ENCODE peak calls at places on chromosome 14, in six cellular contexts. S is left lung, T is mammary epithelial cell, D is brain microvascular endothelial cell, F is adrenal gland, I is A549. A is an unnamed sample.

GRCh38 chr14:96204151-96205058 is at the start of gene BDKRB2:
- DNase-seq in S (peak; percentile 78), T (peak; percentile 85), D (peak; percentile 64), F (peak; percentile 67), I (peak; percentile 94), A (peak; percentile 78)

GRCh38 chr14:88559852-88560251 is 3.0 kb upstream of the ZC3H14 start:
- DNase-seq in S (no peak), T (no peak), D (peak; percentile 38), F (no peak), I (no peak), A (peak; percentile 38)

GRCh38 chr14:32129124-32129523 is 52.0 kb downstream of the ARHGAP5 start:
- DNase-seq in S (no peak), T (peak; percentile 58), D (no peak), F (no peak), I (peak; percentile 24), A (no peak)

GRCh38 chr14:71384007-71384605 is 476.8 kb downstream of the PCNX1 start:
- DNase-seq in S (no peak), T (no peak), D (no peak), F (no peak), I (no peak), A (no peak)

GRCh38 chr14:49106721-49107689 is 479.2 kb downstream of the RPS29 start:
- DNase-seq in S (no peak), T (no peak), D (peak; percentile 80), F (peak; percentile 19), I (no peak), A (no peak)

GRCh38 chr14:69928111-69928523 is 48.9 kb downstream of the SMOC1 start:
- DNase-seq in S (no peak), T (no peak), D (peak; percentile 12), F (no peak), I (no peak), A (peak; percentile 58)

GRCh38 chr14:34665785-34666425 is 36.0 kb upstream of the SNX6 start:
- DNase-seq in S (peak; percentile 35), T (peak; percentile 57), D (peak; percentile 89), F (peak; percentile 44), I (no peak), A (peak; percentile 80)

GRCh38 chr14:64654072-64654899 is 49.9 kb upstream of the PLEKHG3 start:
- DNase-seq in S (no peak), T (peak; percentile 91), D (peak; percentile 86), F (no peak), I (peak; percentile 51), A (peak; percentile 74)

GRCh38 chr14:50218501-50218900 is 12.9 kb downstream of the SOS2 start:
- DNase-seq in S (no peak), T (no peak), D (no peak), F (no peak), I (no peak), A (no peak)

GRCh38 chr14:30759172-30760125 is 114.9 kb upstream of the COCH start:
- DNase-seq in S (no peak), T (no peak), D (no peak), F (no peak), I (no peak), A (no peak)

GRCh38 chr14:33932033-33932432 is 18.8 kb downstream of the EGLN3 start:
- DNase-seq in S (no peak), T (no peak), D (no peak), F (no peak), I (no peak), A (no peak)

GRCh38 chr14:93880025-93880820 is 46.9 kb upstream of the FAM181A start:
- DNase-seq in S (no peak), T (no peak), D (no peak), F (no peak), I (no peak), A (no peak)

GRCh38 chr14:88079624-88080023 is 74.7 kb downstream of the GPR65 start:
- DNase-seq in S (no peak), T (no peak), D (no peak), F (no peak), I (no peak), A (no peak)

GRCh38 chr14:103099081-103099732 is 4.7 kb downstream of the EXOC3L4 start:
- DNase-seq in S (no peak), T (no peak), D (no peak), F (no peak), I (no peak), A (no peak)
- H3K4me3 ChIP-seq in S (no peak overlapping the region), T (no peak overlapping the region), D (no peak overlapping the region), F (no peak overlapping the region), I (no peak overlapping the region), A (no peak overlapping the region)

GRCh38 chr14:61561657-61562276 is 133.5 kb upstream of the HIF1A start:
- DNase-seq in S (peak; percentile 82), T (peak; percentile 91), D (peak; percentile 96), F (peak; percentile 82), I (peak; percentile 77), A (peak; percentile 96)

GRCh38 chr14:61559641-61560201 is 135.6 kb upstream of the HIF1A start:
- DNase-seq in S (no peak), T (no peak), D (no peak), F (no peak), I (peak; percentile 98), A (no peak)

GRCh38 chr14:61562321-61563161 is 132.8 kb upstream of the HIF1A start:
- DNase-seq in S (no peak), T (peak; percentile 100), D (peak; percentile 99), F (peak; percentile 80), I (peak; percentile 95), A (peak; percentile 98)

GRCh38 chr14:61560323-61560722 is 135.0 kb upstream of the HIF1A start:
- DNase-seq in S (no peak), T (no peak), D (no peak), F (no peak), I (no peak), A (no peak)

GRCh38 chr14:61561144-61561543 is 134.2 kb upstream of the HIF1A start:
- DNase-seq in S (no peak), T (no peak), D (peak; percentile 67), F (no peak), I (peak; percentile 72), A (no peak)
- TF ChIP-seq CTCF in S (no peak), T (peak; percentile 13), D (peak; percentile 64), F (peak; percentile 11), I (peak; percentile 34), A (peak; percentile 39)

GRCh38 chr14:28671425-28671824 is 95.2 kb upstream of the FOXG1 start:
- DNase-seq in S (no peak), T (peak; percentile 52), D (no peak), F (no peak), I (no peak), A (no peak)

GRCh38 chr14:28661171-28661772 is 105.3 kb upstream of the FOXG1 start:
- DNase-seq in S (no peak), T (peak; percentile 85), D (peak; percentile 59), F (no peak), I (no peak), A (no peak)

GRCh38 chr14:28666961-28667360 is 99.6 kb upstream of the FOXG1 start:
- DNase-seq in S (no peak), T (no peak), D (no peak), F (no peak), I (no peak), A (no peak)
- H3K4me3 ChIP-seq in S (no peak overlapping the region), T (no peak overlapping the region), D (no peak overlapping the region), F (no peak overlapping the region), I (no peak overlapping the region), A (no peak overlapping the region)

DNA sequence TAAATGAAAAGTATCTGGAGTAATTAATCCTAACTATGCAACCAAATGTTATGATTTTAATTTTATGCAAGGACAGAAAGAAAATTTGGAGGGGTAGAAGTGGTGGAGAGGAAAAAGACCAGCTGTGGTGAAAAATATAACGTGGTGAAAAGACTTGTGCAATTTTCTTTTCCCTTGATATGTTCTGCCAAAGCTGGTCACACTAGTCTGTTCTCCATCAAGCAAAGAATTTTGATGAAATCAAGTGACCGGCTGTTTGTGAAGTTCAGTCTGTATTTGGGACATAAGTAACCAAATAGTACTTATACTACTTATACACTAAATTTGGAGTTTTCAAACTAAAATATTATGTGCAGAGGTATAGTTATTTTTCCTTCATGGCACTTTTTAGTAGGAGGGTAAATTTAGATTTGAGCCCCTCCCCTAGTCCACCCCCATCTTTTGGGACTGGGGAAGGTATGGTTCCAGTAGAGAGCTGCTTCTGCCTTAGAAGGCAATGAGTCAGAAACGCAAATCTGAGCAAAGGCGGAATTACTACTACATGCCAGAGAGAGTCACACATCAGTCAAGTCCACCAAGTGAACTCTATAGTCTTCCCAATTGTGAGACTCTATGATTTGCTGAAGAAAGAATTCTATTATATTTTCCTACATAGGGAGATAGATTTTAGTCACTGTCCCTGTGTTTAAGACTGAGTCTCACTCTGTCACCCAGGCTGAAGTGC is 229.7 kb downstream of the SLC25A21 start:
- DNase-seq in S (no peak), T (peak; percentile 62), D (peak; percentile 44), F (no peak), I (no peak), A (no peak)
- TF ChIP-seq CTCF in S (no peak), T (no peak), D (no peak), F (no peak), I (no peak), A (no peak)

GRCh38 chr14:74239848-74240793 is 872 bp downstream of the VSX2 start:
- DNase-seq in S (no peak), T (no peak), D (no peak), F (no peak), I (no peak), A (no peak)
- H3K4me3 ChIP-seq in S (no peak overlapping the region), T (no peak overlapping the region), D (no peak overlapping the region), F (no peak overlapping the region), I (no peak overlapping the region), A (no peak overlapping the region)

GRCh38 chr14:22220427-22220826 is 368.6 kb downstream of the DAD1 start:
- DNase-seq in S (no peak), T (peak; percentile 33), D (no peak), F (no peak), I (no peak), A (peak; percentile 20)
- TF ChIP-seq CTCF in S (no peak), T (peak; percentile 33), D (peak; percentile 37), F (no peak), I (no peak), A (peak; percentile 68)

GRCh38 chr14:103613517-103613916 is 15.5 kb upstream of the KLC1 start:
- DNase-seq in S (no peak), T (no peak), D (no peak), F (no peak), I (no peak), A (no peak)
- H3K4me3 ChIP-seq in S (no peak overlapping the region), T (no peak overlapping the region), D (no peak overlapping the region), F (no peak overlapping the region), I (no peak overlapping the region), A (no peak overlapping the region)

DNA sequence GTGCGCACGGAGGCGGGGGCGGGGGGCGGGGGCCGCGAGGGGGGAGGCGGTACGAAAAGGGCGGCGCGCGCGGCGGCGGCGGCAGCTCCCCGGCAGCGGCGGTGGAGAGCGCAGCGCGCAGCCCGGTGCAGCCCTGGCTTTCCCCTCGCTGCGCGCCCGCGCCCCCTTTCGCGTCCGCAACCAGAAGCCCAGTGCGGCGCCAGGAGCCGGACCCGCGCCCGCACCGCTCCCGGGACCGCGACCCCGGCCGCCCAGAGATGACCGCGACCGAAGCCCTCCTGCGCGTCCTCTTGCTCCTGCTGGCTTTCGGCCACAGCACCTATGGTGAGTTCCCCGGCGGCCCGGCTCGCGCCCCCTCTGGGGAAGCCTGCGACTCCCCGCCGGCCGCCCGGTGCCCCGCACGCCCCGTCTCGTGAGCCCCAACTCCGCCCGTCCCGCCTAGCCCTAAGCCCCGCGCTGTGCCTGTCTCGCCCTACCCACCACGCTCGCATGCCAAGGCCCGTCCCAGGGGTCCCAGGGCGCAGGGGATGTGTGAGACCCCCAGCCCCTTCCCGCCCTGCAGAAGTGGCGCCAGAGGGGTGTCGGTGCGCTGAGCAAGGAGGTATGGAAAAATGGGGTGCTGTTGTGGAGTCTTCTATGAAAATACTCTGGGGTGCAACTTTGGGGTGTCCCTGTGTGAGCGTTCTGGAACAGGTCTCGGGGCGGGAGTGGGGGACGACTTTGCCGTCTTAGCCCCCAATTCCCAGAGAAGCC is at the start of gene DLK1:
- DNase-seq in S (no peak), T (no peak), D (no peak), F (no peak), I (no peak), A (no peak)
- TF ChIP-seq CTCF in S (no peak), T (no peak), D (no peak), F (no peak), I (no peak), A (no peak)

A was measured in AG04450.